ENCODE peak calls at places on chromosome 4, in seven cellular contexts. One of them, this sample, is unnamed.

GRCh38 chr4:151519728-151520415 is 110.9 kb downstream of the FHIP1A start:
- DNase-seq in Caco-2: no peak
- DNase-seq in endothelial cell: no peak
- DNase-seq in MCF 10A: no peak
- DNase-seq in OCI-LY7: no peak
- DNase-seq in ovary: no peak
- DNase-seq in tibial artery: no peak
- DNase-seq in this sample: no peak

GRCh38 chr4:2660596-2661211 is 95.4 kb downstream of the TNIP2 start:
- DNase-seq in Caco-2: no peak
- DNase-seq in endothelial cell: no peak
- DNase-seq in MCF 10A: no peak
- DNase-seq in OCI-LY7: no peak
- DNase-seq in ovary: no peak
- DNase-seq in tibial artery: no peak
- DNase-seq in this sample: no peak

GRCh38 chr4:89551191-89551590 is 243.6 kb upstream of the GPRIN3 start:
- DNase-seq in Caco-2: no peak
- DNase-seq in endothelial cell: no peak
- DNase-seq in MCF 10A: peak
- DNase-seq in OCI-LY7: no peak
- DNase-seq in ovary: no peak
- DNase-seq in tibial artery: no peak
- DNase-seq in this sample: no peak

GRCh38 chr4:128346054-128346716 is 58.6 kb upstream of the PGRMC2 start:
- DNase-seq in Caco-2: no peak
- DNase-seq in endothelial cell: no peak
- DNase-seq in MCF 10A: no peak
- DNase-seq in OCI-LY7: no peak
- DNase-seq in ovary: no peak
- DNase-seq in tibial artery: no peak
- DNase-seq in this sample: no peak

GRCh38 chr4:48012819-48013218 is 3.7 kb downstream of the CNGA1 start:
- DNase-seq in Caco-2: no peak
- DNase-seq in endothelial cell: no peak
- DNase-seq in MCF 10A: no peak
- DNase-seq in OCI-LY7: no peak
- DNase-seq in ovary: no peak
- DNase-seq in tibial artery: no peak
- DNase-seq in this sample: no peak

GRCh38 chr4:172055046-172055445 is 241.8 kb downstream of the GALNTL6 start:
- DNase-seq in Caco-2: no peak
- DNase-seq in endothelial cell: no peak
- DNase-seq in MCF 10A: no peak
- DNase-seq in OCI-LY7: no peak
- DNase-seq in ovary: no peak
- DNase-seq in tibial artery: no peak
- DNase-seq in this sample: peak

GRCh38 chr4:109648997-109649575 is 54.2 kb downstream of the CASP6 start:
- DNase-seq in Caco-2: no peak
- DNase-seq in endothelial cell: no peak
- DNase-seq in MCF 10A: no peak
- DNase-seq in OCI-LY7: no peak
- DNase-seq in ovary: no peak
- DNase-seq in tibial artery: no peak
- DNase-seq in this sample: no peak

GRCh38 chr4:76562161-76562560 is 127.1 kb downstream of the SHROOM3 start:
- DNase-seq in Caco-2: no peak
- DNase-seq in endothelial cell: no peak
- DNase-seq in MCF 10A: peak
- DNase-seq in OCI-LY7: no peak
- DNase-seq in ovary: no peak
- DNase-seq in tibial artery: no peak
- DNase-seq in this sample: no peak

GRCh38 chr4:15012017-15012788 is 9.9 kb downstream of the CPEB2 start:
- DNase-seq in Caco-2: no peak
- DNase-seq in endothelial cell: no peak
- DNase-seq in MCF 10A: no peak
- DNase-seq in OCI-LY7: no peak
- DNase-seq in ovary: no peak
- DNase-seq in tibial artery: no peak
- DNase-seq in this sample: no peak

GRCh38 chr4:145938618-145939177 is at the start of gene ZNF827:
- DNase-seq in Caco-2: peak
- DNase-seq in endothelial cell: peak
- DNase-seq in MCF 10A: peak
- DNase-seq in OCI-LY7: peak
- DNase-seq in ovary: peak
- DNase-seq in tibial artery: peak
- DNase-seq in this sample: peak

GRCh38 chr4:154329939-154330338 is 161.7 kb downstream of the DCHS2 start:
- DNase-seq in Caco-2: no peak
- DNase-seq in endothelial cell: no peak
- DNase-seq in MCF 10A: peak
- DNase-seq in OCI-LY7: no peak
- DNase-seq in ovary: no peak
- DNase-seq in tibial artery: peak
- DNase-seq in this sample: no peak

GRCh38 chr4:8340721-8341680 is 71.4 kb downstream of the HTRA3 start:
- DNase-seq in Caco-2: no peak
- DNase-seq in endothelial cell: no peak
- DNase-seq in MCF 10A: no peak
- DNase-seq in OCI-LY7: no peak
- DNase-seq in ovary: peak
- DNase-seq in tibial artery: peak
- DNase-seq in this sample: no peak

GRCh38 chr4:4284827-4285618 is 4.9 kb downstream of the LYAR start:
- DNase-seq in Caco-2: no peak
- DNase-seq in endothelial cell: no peak
- DNase-seq in MCF 10A: peak
- DNase-seq in OCI-LY7: no peak
- DNase-seq in ovary: peak
- DNase-seq in tibial artery: no peak
- DNase-seq in this sample: no peak

GRCh38 chr4:127479031-127479622 is 153.6 kb upstream of the INTU start:
- DNase-seq in Caco-2: no peak
- DNase-seq in endothelial cell: no peak
- DNase-seq in MCF 10A: peak
- DNase-seq in OCI-LY7: peak
- DNase-seq in ovary: no peak
- DNase-seq in tibial artery: no peak
- DNase-seq in this sample: peak

GRCh38 chr4:87069037-87069742 is 134.4 kb downstream of the AFF1 start:
- DNase-seq in Caco-2: no peak
- DNase-seq in endothelial cell: no peak
- DNase-seq in MCF 10A: no peak
- DNase-seq in OCI-LY7: no peak
- DNase-seq in ovary: no peak
- DNase-seq in tibial artery: no peak
- DNase-seq in this sample: no peak

GRCh38 chr4:177687117-177687516 is 244.9 kb upstream of the AGA start:
- DNase-seq in Caco-2: no peak
- DNase-seq in endothelial cell: no peak
- DNase-seq in MCF 10A: no peak
- DNase-seq in OCI-LY7: no peak
- DNase-seq in ovary: no peak
- DNase-seq in tibial artery: no peak
- DNase-seq in this sample: no peak

GRCh38 chr4:141009931-141010330 is 123.3 kb downstream of the RNF150 start:
- DNase-seq in Caco-2: no peak
- DNase-seq in endothelial cell: no peak
- DNase-seq in MCF 10A: no peak
- DNase-seq in OCI-LY7: no peak
- DNase-seq in ovary: no peak
- DNase-seq in tibial artery: no peak
- DNase-seq in this sample: no peak

GRCh38 chr4:139509727-139510410 is 46.1 kb downstream of the SETD7 start:
- DNase-seq in Caco-2: peak
- DNase-seq in endothelial cell: peak
- DNase-seq in MCF 10A: peak
- DNase-seq in OCI-LY7: peak
- DNase-seq in ovary: no peak
- DNase-seq in tibial artery: no peak
- DNase-seq in this sample: no peak

GRCh38 chr4:138897818-138898226 is 117.8 kb upstream of the NOCT start:
- DNase-seq in Caco-2: peak
- DNase-seq in endothelial cell: no peak
- DNase-seq in MCF 10A: peak
- DNase-seq in OCI-LY7: no peak
- DNase-seq in ovary: no peak
- DNase-seq in tibial artery: no peak
- DNase-seq in this sample: no peak

GRCh38 chr4:183142566-183143545 is 43.8 kb downstream of the WWC2 start:
- DNase-seq in Caco-2: no peak
- DNase-seq in endothelial cell: no peak
- DNase-seq in MCF 10A: peak
- DNase-seq in OCI-LY7: no peak
- DNase-seq in ovary: no peak
- DNase-seq in tibial artery: peak
- DNase-seq in this sample: no peak

GRCh38 chr4:65482410-65482809 is 187.9 kb downstream of the EPHA5 start:
- DNase-seq in Caco-2: no peak
- DNase-seq in endothelial cell: no peak
- DNase-seq in MCF 10A: peak
- DNase-seq in OCI-LY7: no peak
- DNase-seq in ovary: no peak
- DNase-seq in tibial artery: no peak
- DNase-seq in this sample: no peak

GRCh38 chr4:186144596-186145569 is 40.4 kb downstream of the FAM149A start:
- DNase-seq in Caco-2: peak
- DNase-seq in endothelial cell: peak
- DNase-seq in MCF 10A: peak
- DNase-seq in OCI-LY7: no peak
- DNase-seq in ovary: peak
- DNase-seq in tibial artery: peak
- DNase-seq in this sample: peak

GRCh38 chr4:186149872-186150271 is 41.5 kb upstream of the CYP4V2 start:
- DNase-seq in Caco-2: no peak
- DNase-seq in endothelial cell: peak
- DNase-seq in MCF 10A: peak
- DNase-seq in OCI-LY7: peak
- DNase-seq in ovary: peak
- DNase-seq in tibial artery: peak
- DNase-seq in this sample: no peak

GRCh38 chr4:186146443-186146842 is 41.9 kb downstream of the FAM149A start:
- DNase-seq in Caco-2: no peak
- DNase-seq in endothelial cell: no peak
- DNase-seq in MCF 10A: no peak
- DNase-seq in OCI-LY7: no peak
- DNase-seq in ovary: no peak
- DNase-seq in tibial artery: no peak
- DNase-seq in this sample: no peak

GRCh38 chr4:186148335-186148975 is 42.9 kb upstream of the CYP4V2 start:
- DNase-seq in Caco-2: no peak
- DNase-seq in endothelial cell: no peak
- DNase-seq in MCF 10A: no peak
- DNase-seq in OCI-LY7: no peak
- DNase-seq in ovary: no peak
- DNase-seq in tibial artery: no peak
- DNase-seq in this sample: no peak

GRCh38 chr4:186144180-186144579 is 39.7 kb downstream of the FAM149A start:
- DNase-seq in Caco-2: peak
- DNase-seq in endothelial cell: peak
- DNase-seq in MCF 10A: no peak
- DNase-seq in OCI-LY7: no peak
- DNase-seq in ovary: peak
- DNase-seq in tibial artery: peak
- DNase-seq in this sample: peak
- TF ChIP-seq CTCF in Caco-2: no peak
- TF ChIP-seq CTCF in endothelial cell: no peak
- TF ChIP-seq CTCF in MCF 10A: no peak
- TF ChIP-seq CTCF in OCI-LY7: no peak
- TF ChIP-seq CTCF in ovary: no peak
- TF ChIP-seq CTCF in tibial artery: peak
- TF ChIP-seq CTCF in this sample: no peak

DNA sequence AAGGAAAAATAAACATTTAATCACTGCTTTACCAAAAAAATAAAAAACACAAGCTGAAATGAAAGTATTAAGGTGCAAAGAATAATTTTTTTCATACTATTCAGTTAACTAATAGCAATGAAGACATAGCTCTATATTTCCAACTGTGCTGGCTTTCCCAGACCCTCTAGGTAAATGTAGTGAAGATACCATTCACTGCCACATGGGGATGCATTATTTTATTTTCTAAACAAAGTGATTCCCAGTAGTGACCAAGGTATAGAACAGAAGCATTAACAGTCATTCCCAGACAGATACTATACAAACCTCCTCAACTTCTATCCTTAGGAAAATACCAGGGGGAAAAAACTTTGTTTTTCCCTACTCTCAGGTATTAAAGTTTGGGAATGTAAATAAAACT is 39.4 kb downstream of the ANTXR2 start:
- DNase-seq in Caco-2: no peak
- DNase-seq in endothelial cell: no peak
- DNase-seq in MCF 10A: no peak
- DNase-seq in OCI-LY7: no peak
- DNase-seq in ovary: no peak
- DNase-seq in tibial artery: no peak
- DNase-seq in this sample: no peak
- TF ChIP-seq CTCF in Caco-2: no peak
- TF ChIP-seq CTCF in endothelial cell: no peak
- TF ChIP-seq CTCF in MCF 10A: no peak
- TF ChIP-seq CTCF in OCI-LY7: no peak
- TF ChIP-seq CTCF in ovary: no peak
- TF ChIP-seq CTCF in tibial artery: no peak
- TF ChIP-seq CTCF in this sample: peak

GRCh38 chr4:121070696-121071639 is 1.4 kb downstream of the NDNF start:
- DNase-seq in Caco-2: peak
- DNase-seq in endothelial cell: peak
- DNase-seq in MCF 10A: no peak
- DNase-seq in OCI-LY7: no peak
- DNase-seq in ovary: peak
- DNase-seq in tibial artery: peak
- DNase-seq in this sample: no peak
- TF ChIP-seq CTCF in Caco-2: peak
- TF ChIP-seq CTCF in endothelial cell: peak
- TF ChIP-seq CTCF in MCF 10A: no peak
- TF ChIP-seq CTCF in OCI-LY7: no peak
- TF ChIP-seq CTCF in ovary: peak
- TF ChIP-seq CTCF in tibial artery: peak
- TF ChIP-seq CTCF in this sample: no peak

GRCh38 chr4:44670466-44671199 is 7.6 kb upstream of the GUF1 start:
- DNase-seq in Caco-2: no peak
- DNase-seq in endothelial cell: no peak
- DNase-seq in MCF 10A: no peak
- DNase-seq in OCI-LY7: no peak
- DNase-seq in ovary: no peak
- DNase-seq in tibial artery: no peak
- DNase-seq in this sample: no peak

GRCh38 chr4:44678094-44679023 is at the start of gene GUF1:
- DNase-seq in Caco-2: peak
- DNase-seq in endothelial cell: peak
- DNase-seq in MCF 10A: peak
- DNase-seq in OCI-LY7: peak
- DNase-seq in ovary: peak
- DNase-seq in tibial artery: peak
- DNase-seq in this sample: peak

GRCh38 chr4:44679060-44679459 is 840 bp downstream of the GUF1 start:
- DNase-seq in Caco-2: no peak
- DNase-seq in endothelial cell: no peak
- DNase-seq in MCF 10A: no peak
- DNase-seq in OCI-LY7: peak
- DNase-seq in ovary: no peak
- DNase-seq in tibial artery: no peak
- DNase-seq in this sample: peak

GRCh38 chr4:44671636-44672035 is 6.6 kb upstream of the GUF1 start:
- DNase-seq in Caco-2: no peak
- DNase-seq in endothelial cell: no peak
- DNase-seq in MCF 10A: no peak
- DNase-seq in OCI-LY7: no peak
- DNase-seq in ovary: no peak
- DNase-seq in tibial artery: no peak
- DNase-seq in this sample: no peak

GRCh38 chr4:44674471-44674870 is 3.7 kb upstream of the GUF1 start:
- DNase-seq in Caco-2: no peak
- DNase-seq in endothelial cell: no peak
- DNase-seq in MCF 10A: no peak
- DNase-seq in OCI-LY7: no peak
- DNase-seq in ovary: no peak
- DNase-seq in tibial artery: no peak
- DNase-seq in this sample: no peak
- TF ChIP-seq CTCF in Caco-2: no peak
- TF ChIP-seq CTCF in endothelial cell: no peak
- TF ChIP-seq CTCF in MCF 10A: no peak
- TF ChIP-seq CTCF in OCI-LY7: peak
- TF ChIP-seq CTCF in ovary: no peak
- TF ChIP-seq CTCF in tibial artery: no peak
- TF ChIP-seq CTCF in this sample: peak